ENCODE peak calls at places on chromosomes 4 and X, in six cellular contexts. B is psoas muscle, Y is cardiac muscle cell, K is endodermal cell, N is brain microvascular endothelial cell, S is astrocyte. Z is an unnamed sample.

GRCh38 chrX:1535241-1536041 is 1.5 kb downstream of the P2RY8 start:
- DNase-seq in B (no peak), Y (no peak), K (no peak), N (no peak), S (no peak), Z (no peak)

GRCh38 chr4:144565558-144566195 is 80.3 kb upstream of the HHIP start:
- DNase-seq in B (no peak), Y (no peak), K (no peak), N (peak; percentile 39), S (peak; percentile 20), Z (no peak)

GRCh38 chr4:146105464-146105863 is 70.1 kb upstream of the LSM6 start:
- DNase-seq in B (no peak), Y (no peak), K (no peak), N (no peak), S (no peak), Z (no peak)

GRCh38 chr4:22515145-22515887 is 550 bp downstream of the ADGRA3 start:
- DNase-seq in B (peak; percentile 78), Y (peak; percentile 83), K (peak; percentile 88), N (peak; percentile 53), S (peak; percentile 72), Z (no peak)

GRCh38 chr4:48891028-48891619 is 15.4 kb downstream of the OCIAD2 start:
- DNase-seq in B (no peak), Y (no peak), K (no peak), N (no peak), S (no peak), Z (no peak)

GRCh38 chr4:52659016-52659721 is at the start of gene USP46:
- DNase-seq in B (peak; percentile 85), Y (peak; percentile 87), K (peak; percentile 88), N (peak; percentile 54), S (peak; percentile 57), Z (peak; percentile 86)

GRCh38 chr4:120443111-120443510 is 376.5 kb upstream of the MAD2L1 start:
- DNase-seq in B (no peak), Y (no peak), K (no peak), N (peak; percentile 39), S (no peak), Z (no peak)

GRCh38 chr4:38161208-38162113 is 201.3 kb downstream of the PTTG2 start:
- DNase-seq in B (no peak), Y (no peak), K (no peak), N (no peak), S (no peak), Z (no peak)

GRCh38 chr4:152024881-152025280 is 264.1 kb upstream of the GATB start:
- DNase-seq in B (no peak), Y (no peak), K (no peak), N (no peak), S (no peak), Z (no peak)

GRCh38 chr4:112509243-112510190 is 6.5 kb downstream of the NEUROG2 start:
- DNase-seq in B (no peak), Y (no peak), K (peak; percentile 78), N (no peak), S (peak; percentile 11), Z (no peak)

GRCh38 chr4:147428583-147428982 is 52.3 kb upstream of the EDNRA start:
- DNase-seq in B (no peak), Y (no peak), K (no peak), N (no peak), S (no peak), Z (no peak)

GRCh38 chr4:8198206-8198905 is 734 bp upstream of the SH3TC1 start:
- DNase-seq in B (no peak), Y (no peak), K (no peak), N (no peak), S (no peak), Z (no peak)

GRCh38 chr4:151675366-151676060 is 85.3 kb downstream of the GATB start:
- DNase-seq in B (no peak), Y (no peak), K (no peak), N (no peak), S (no peak), Z (no peak)

GRCh38 chrX:77505227-77505626 is 58.0 kb downstream of the FGF16 start:
- DNase-seq in B (no peak), Y (peak; percentile 72), K (no peak), N (peak; percentile 34), S (peak; percentile 33), Z (no peak)

GRCh38 chr4:113758361-113758760 is 3.2 kb downstream of the CAMK2D start:
- DNase-seq in B (no peak), Y (peak; percentile 63), K (no peak), N (no peak), S (peak; percentile 82), Z (no peak)

GRCh38 chrX:15158736-15159406 is 111.0 kb downstream of the ASB9 start:
- DNase-seq in B (no peak), Y (no peak), K (no peak), N (no peak), S (no peak), Z (no peak)

GRCh38 chr4:67122029-67122428 is 423.3 kb downstream of the CENPC start:
- DNase-seq in B (no peak), Y (peak; percentile 11), K (peak; percentile 52), N (no peak), S (no peak), Z (no peak)

GRCh38 chr4:110201502-110201901 is 3.1 kb upstream of the ELOVL6 start:
- DNase-seq in B (no peak), Y (no peak), K (peak; percentile 56), N (no peak), S (no peak), Z (no peak)

GRCh38 chr4:84814100-84814750 is 152.3 kb downstream of the WDFY3 start:
- DNase-seq in B (no peak), Y (peak; percentile 86), K (no peak), N (peak; percentile 94), S (peak; percentile 91), Z (peak; percentile 63)

GRCh38 chr4:4364486-4365208 is 22.3 kb upstream of the NSG1 start:
- DNase-seq in B (no peak), Y (no peak), K (peak; percentile 73), N (no peak), S (no peak), Z (no peak)

GRCh38 chr4:25235401-25235800 is 1.6 kb downstream of the PI4K2B start:
- DNase-seq in B (no peak), Y (no peak), K (no peak), N (no peak), S (no peak), Z (no peak)

GRCh38 chrX:14095702-14096101 is 66.0 kb upstream of the GEMIN8 start:
- DNase-seq in B (no peak), Y (peak; percentile 76), K (peak; percentile 74), N (peak; percentile 38), S (peak; percentile 16), Z (no peak)

GRCh38 chrX:39049975-39050374 is 248.7 kb downstream of the MID1IP1 start:
- DNase-seq in B (no peak), Y (no peak), K (peak; percentile 68), N (no peak), S (no peak), Z (no peak)

GRCh38 chr4:153748378-153748777 is 11.4 kb downstream of the RNF175 start:
- DNase-seq in B (no peak), Y (peak; percentile 80), K (peak; percentile 34), N (peak; percentile 87), S (peak; percentile 70), Z (peak; percentile 79)

DNA sequence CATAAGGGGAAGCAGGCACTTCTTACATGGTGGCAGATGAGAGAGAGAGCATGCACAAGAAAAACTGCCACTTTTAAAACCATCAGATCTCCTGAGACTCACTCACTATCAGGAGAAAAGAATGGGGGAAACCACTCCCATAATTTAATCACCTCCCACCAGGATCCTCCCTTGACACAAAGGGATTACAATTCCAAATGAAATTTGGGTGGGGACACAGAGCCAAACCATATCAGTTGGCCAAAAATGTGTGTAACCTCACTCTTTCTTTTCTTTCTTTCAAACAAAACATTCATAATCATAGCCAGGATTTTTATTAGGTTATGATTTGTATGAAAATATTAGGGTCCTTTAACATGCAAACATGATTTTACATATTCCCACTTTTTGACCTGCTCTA is 222.1 kb downstream of the PCDH18 start:
- DNase-seq in B (no peak), Y (peak; percentile 50), K (no peak), N (peak; percentile 23), S (peak; percentile 61), Z (no peak)
- H3K27ac ChIP-seq in B (no peak overlapping the region), Y (no peak overlapping the region), K (no peak overlapping the region), N (peak overlapping the region; percentile 75), S (peak overlapping the region; percentile 71), Z (peak overlapping the region; percentile 4)

GRCh38 chrX:154460326-154460725 is 2.2 kb downstream of the PLXNA3 start:
- DNase-seq in B (no peak), Y (no peak), K (no peak), N (no peak), S (no peak), Z (no peak)
- TF ChIP-seq CTCF in B (no peak), Y (no peak), K (peak; percentile 23), N (peak; percentile 18), S (no peak), Z (no peak)

DNA sequence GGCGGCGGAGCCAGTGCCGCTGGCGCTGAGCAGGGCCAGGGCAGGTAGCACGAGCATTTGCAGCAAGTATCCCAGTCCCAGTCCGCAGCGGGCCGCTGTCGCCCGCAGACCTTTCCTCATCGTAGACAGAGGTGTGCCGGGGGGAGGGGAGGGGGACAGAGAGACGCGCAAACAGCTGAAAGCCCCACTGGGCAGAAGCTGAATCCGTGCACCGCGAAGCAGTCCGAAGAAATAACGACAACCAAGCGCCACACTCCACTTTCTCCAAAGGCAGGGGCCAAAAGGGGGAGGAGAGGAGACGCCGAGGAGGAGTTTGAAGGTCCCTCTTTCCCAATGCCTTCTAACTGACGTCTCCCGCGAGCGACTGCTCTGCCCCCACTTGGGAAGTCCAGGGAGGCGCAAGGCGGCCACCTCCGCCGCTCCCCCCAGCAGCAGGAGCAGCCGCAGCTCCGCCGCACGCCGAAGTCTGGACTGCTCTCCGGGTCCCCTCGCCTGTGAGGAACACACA is at the start of gene UNC5C:
- DNase-seq in B (peak; percentile 85), Y (peak; percentile 90), K (peak; percentile 88), N (peak; percentile 14), S (peak; percentile 76), Z (no peak)
- H3K4me3 ChIP-seq in B (peak within 1 kb of the TSS; percentile 66), Y (peak within 1 kb of the TSS; percentile 79), K (peak within 1 kb of the TSS; percentile 86), N (peak within 1 kb of the TSS; percentile 74), S (peak within 1 kb of the TSS; percentile 80), Z (peak within 1 kb of the TSS; percentile 74)

GRCh38 chr4:165208322-165208652 is 926 bp downstream of the KLHL2 start:
- DNase-seq in B (no peak), Y (no peak), K (no peak), N (no peak), S (no peak), Z (no peak)

GRCh38 chr4:165207431-165208321 is at the start of gene KLHL2:
- DNase-seq in B (peak; percentile 86), Y (peak; percentile 84), K (peak; percentile 83), N (peak; percentile 45), S (peak; percentile 60), Z (no peak)

GRCh38 chr4:165208741-165209388 is 1.5 kb downstream of the KLHL2 start:
- DNase-seq in B (no peak), Y (peak; percentile 34), K (no peak), N (no peak), S (peak; percentile 33), Z (no peak)

GRCh38 chr4:165210566-165210965 is 3.2 kb downstream of the KLHL2 start:
- DNase-seq in B (no peak), Y (no peak), K (no peak), N (no peak), S (no peak), Z (no peak)

DNA sequence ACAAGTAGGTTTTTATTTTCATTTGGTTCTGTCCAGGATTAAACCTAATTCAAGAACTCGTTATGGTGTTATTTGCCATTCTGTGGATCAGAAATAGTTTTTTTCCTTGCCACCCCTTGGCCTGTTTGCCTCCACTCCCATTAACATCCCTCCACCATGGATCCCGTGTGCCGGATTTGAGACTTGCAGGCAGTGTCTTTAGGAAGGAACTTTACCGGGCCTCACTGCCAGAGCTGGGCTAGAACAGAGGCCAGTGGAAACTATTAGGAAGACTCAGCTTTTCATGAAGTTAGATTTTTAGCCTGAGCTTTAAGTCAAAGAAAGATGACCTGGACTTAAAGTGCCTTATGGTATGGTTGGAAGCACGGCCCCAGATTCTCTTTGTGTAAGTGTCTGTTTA is 2.4 kb downstream of the KLHL2 start:
- DNase-seq in B (no peak), Y (no peak), K (no peak), N (no peak), S (no peak), Z (no peak)
- H3K27ac ChIP-seq in B (no peak overlapping the region), Y (no peak overlapping the region), K (no peak overlapping the region), N (no peak overlapping the region), S (no peak overlapping the region), Z (no peak overlapping the region)